ENCODE peak calls at places on chromosomes 1 and 21, in six cellular contexts. J, M, K, R, A and W are unnamed samples.

GRCh38 chr1:109425902-109426277 is 358 bp downstream of the PSMA5 start:
- DNase-seq in J (no peak), M (no peak), K (no peak), R (no peak), A (no peak), W (peak; percentile 85)

GRCh38 chr1:31051611-31052010 is 13.9 kb downstream of the PUM1 start:
- DNase-seq in J (no peak), M (no peak), K (no peak), R (no peak), A (no peak), W (no peak)

GRCh38 chr1:215243275-215244054 is 160.9 kb downstream of the KCNK2 start:
- DNase-seq in J (no peak), M (no peak), K (no peak), R (no peak), A (no peak), W (no peak)

GRCh38 chr1:226545806-226546596 is 2.6 kb upstream of the STUM start:
- DNase-seq in J (no peak), M (no peak), K (peak; percentile 79), R (peak; percentile 44), A (no peak), W (no peak)

GRCh38 chr1:25735956-25736529 is 64.0 kb upstream of the SELENON start:
- DNase-seq in J (no peak), M (no peak), K (peak; percentile 64), R (no peak), A (no peak), W (no peak)

GRCh38 chr1:204435886-204436271 is 24.3 kb upstream of the PPP1R15B start:
- DNase-seq in J (no peak), M (no peak), K (no peak), R (no peak), A (no peak), W (no peak)

GRCh38 chr1:234731371-234732085 is 121.5 kb upstream of the IRF2BP2 start:
- DNase-seq in J (peak; percentile 62), M (peak; percentile 21), K (no peak), R (no peak), A (no peak), W (peak; percentile 19)

GRCh38 chr1:204791453-204792366 is 79.0 kb upstream of the NFASC start:
- DNase-seq in J (peak; percentile 60), M (peak; percentile 72), K (peak; percentile 61), R (peak; percentile 34), A (peak; percentile 26), W (peak; percentile 79)

GRCh38 chr1:206687251-206687914 is 2.7 kb downstream of the MAPKAPK2 start:
- DNase-seq in J (no peak), M (no peak), K (no peak), R (no peak), A (no peak), W (no peak)

GRCh38 chr21:33578959-33579542 is 9.4 kb downstream of the DONSON start:
- DNase-seq in J (no peak), M (no peak), K (no peak), R (no peak), A (no peak), W (peak; percentile 23)

GRCh38 chr1:212520746-212521145 is 87.8 kb upstream of the ATF3 start:
- DNase-seq in J (no peak), M (no peak), K (no peak), R (no peak), A (no peak), W (no peak)

GRCh38 chr1:78743626-78744025 is 94.0 kb downstream of the IFI44 start:
- DNase-seq in J (no peak), M (no peak), K (no peak), R (no peak), A (no peak), W (no peak)

GRCh38 chr1:24043345-24044032 is 63.4 kb upstream of the SRSF10 start:
- DNase-seq in J (no peak), M (no peak), K (peak; percentile 4), R (no peak), A (no peak), W (no peak)

GRCh38 chr1:114336360-114336759 is 174.6 kb downstream of the TRIM33 start:
- DNase-seq in J (no peak), M (no peak), K (no peak), R (no peak), A (no peak), W (no peak)

GRCh38 chr1:51070640-51071039 is 31.4 kb upstream of the C1orf185 start:
- DNase-seq in J (no peak), M (no peak), K (no peak), R (no peak), A (no peak), W (no peak)

GRCh38 chr1:190474587-190475305 is 2.9 kb downstream of the BRINP3 start:
- DNase-seq in J (no peak), M (no peak), K (no peak), R (no peak), A (no peak), W (no peak)

GRCh38 chr1:51915958-51916357 is 37.4 kb upstream of the NRDC start:
- DNase-seq in J (no peak), M (no peak), K (no peak), R (no peak), A (no peak), W (no peak)

GRCh38 chr1:59116920-59117542 is 179.9 kb upstream of the FGGY start:
- DNase-seq in J (no peak), M (no peak), K (no peak), R (no peak), A (no peak), W (no peak)

GRCh38 chr1:39268112-39268581 is 63.7 kb downstream of the MACF1 start:
- DNase-seq in J (no peak), M (no peak), K (peak; percentile 28), R (peak; percentile 48), A (peak; percentile 41), W (no peak)

GRCh38 chr21:25107708-25108107 is 499.6 kb downstream of the MRPL39 start:
- DNase-seq in J (no peak), M (no peak), K (no peak), R (no peak), A (no peak), W (no peak)

GRCh38 chr1:201436461-201436860 is 14.9 kb upstream of the TNNI1 start:
- DNase-seq in J (no peak), M (peak; percentile 56), K (no peak), R (no peak), A (no peak), W (no peak)

GRCh38 chr1:235823684-235824083 is 43.0 kb downstream of the LYST start:
- DNase-seq in J (no peak), M (no peak), K (no peak), R (no peak), A (no peak), W (no peak)

GRCh38 chr1:155124503-155125463 is 2.9 kb upstream of the EFNA1 start:
- DNase-seq in J (no peak), M (no peak), K (no peak), R (no peak), A (no peak), W (no peak)

GRCh38 chr1:114828251-114828650 is 26.4 kb upstream of the SYCP1 start:
- DNase-seq in J (no peak), M (no peak), K (no peak), R (no peak), A (no peak), W (no peak)

GRCh38 chr1:92030701-92031107 is 919 bp downstream of the EPHX4 start:
- DNase-seq in J (no peak), M (peak; percentile 55), K (no peak), R (no peak), A (no peak), W (no peak)

GRCh38 chr1:156726549-156727226 is 1.6 kb upstream of the METTL25B start:
- DNase-seq in J (no peak), M (peak; percentile 71), K (no peak), R (peak; percentile 56), A (no peak), W (peak; percentile 82)

GRCh38 chr1:46523556-46524443 is 27.6 kb downstream of the KNCN start:
- DNase-seq in J (no peak), M (no peak), K (no peak), R (no peak), A (no peak), W (peak; percentile 33)

GRCh38 chr1:30286984-30287839 is 436.2 kb downstream of the MATN1 start:
- DNase-seq in J (no peak), M (no peak), K (no peak), R (no peak), A (no peak), W (no peak)

GRCh38 chr21:38768385-38769071 is 37.2 kb upstream of the ETS2 start:
- DNase-seq in J (no peak), M (no peak), K (no peak), R (no peak), A (no peak), W (no peak)

GRCh38 chr1:112700290-112701226 is 6.4 kb downstream of the RHOC start:
- DNase-seq in J (peak; percentile 68), M (peak; percentile 77), K (peak; percentile 99), R (peak; percentile 93), A (peak; percentile 95), W (peak; percentile 98)
- TF ChIP-seq POLR2A in J (no peak), M (no peak), K (peak; percentile 20), R (no peak), A (no peak), W (no peak)

GRCh38 chr1:18913065-18913502 is 10.7 kb upstream of the ALDH4A1 start:
- DNase-seq in J (peak; percentile 95), M (peak; percentile 50), K (peak; percentile 85), R (peak; percentile 71), A (peak; percentile 69), W (peak; percentile 71)
- TF ChIP-seq POLR2A in J (no peak), M (no peak), K (no peak), R (no peak), A (no peak), W (no peak)

GRCh38 chr1:1004420-1004779 is 4.5 kb upstream of the HES4 start:
- DNase-seq in J (no peak), M (no peak), K (peak; percentile 32), R (no peak), A (no peak), W (no peak)

GRCh38 chr1:1003618-1004419 is 3.9 kb upstream of the HES4 start:
- DNase-seq in J (no peak), M (no peak), K (peak; percentile 20), R (no peak), A (no peak), W (no peak)

GRCh38 chr1:1006305-1007159 is 6.6 kb upstream of the HES4 start:
- DNase-seq in J (no peak), M (peak; percentile 81), K (peak; percentile 37), R (no peak), A (no peak), W (no peak)

GRCh38 chr1:1004780-1005697 is 5.1 kb upstream of the HES4 start:
- DNase-seq in J (no peak), M (no peak), K (peak; percentile 74), R (no peak), A (no peak), W (no peak)

DNA sequence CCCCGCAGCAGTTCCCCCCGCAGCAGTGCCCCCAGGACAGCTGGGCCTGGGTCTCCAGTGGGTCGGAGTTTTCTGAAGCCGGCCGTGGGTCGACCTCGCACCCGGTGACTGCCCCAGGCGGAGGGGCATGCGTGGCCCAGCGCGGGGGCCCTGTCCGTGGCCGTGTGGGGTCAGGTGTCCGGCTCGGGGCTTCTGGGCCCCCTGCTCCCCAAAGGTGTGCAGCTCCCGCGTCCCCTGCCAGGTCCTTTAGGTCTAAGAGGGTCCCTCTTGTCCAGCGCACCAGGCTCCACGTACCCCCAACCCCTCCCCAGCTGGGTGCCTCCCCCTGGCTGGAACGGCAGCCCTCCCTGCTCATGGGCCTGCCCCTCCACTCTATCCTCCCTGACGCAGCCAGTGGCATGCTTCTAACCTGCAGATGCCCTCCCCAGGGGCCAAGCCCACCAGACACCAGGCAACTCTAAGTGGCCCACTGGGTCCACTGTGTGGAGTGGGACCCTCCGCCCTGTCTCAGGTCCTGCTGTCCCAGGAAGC is 5.9 kb upstream of the HES4 start:
- DNase-seq in J (no peak), M (no peak), K (peak; percentile 27), R (no peak), A (no peak), W (no peak)
- TF ChIP-seq POLR2A in J (no peak), M (no peak), K (no peak), R (no peak), A (no peak), W (no peak)

GRCh38 chr1:221227460-221227859 is 348.2 kb downstream of the HLX start:
- DNase-seq in J (no peak), M (no peak), K (no peak), R (no peak), A (no peak), W (no peak)
- TF ChIP-seq POLR2A in J (no peak), M (no peak), K (no peak), R (no peak), A (no peak), W (no peak)